ENCODE peak calls at places on chromosomes 2 and 18, in ten cellular contexts. V is OCI-LY7; T is A549; W is tibial nerve; N is naive thymus-derived CD4-positive, alpha-beta T cell; A is effector memory CD4-positive, alpha-beta T cell; H is heart right ventricle; P is upper lobe of right lung; M is colonic mucosa; G is cardiac muscle cell. U is an unnamed sample.

GRCh38 chr18:75474332-75474731 is 46.8 kb upstream of the SMIM21 start:
- DNase-seq in V (no peak), T (no peak), W (no peak), N (no peak), A (no peak), H (no peak), P (no peak), M (no peak), G (no peak), U (no peak)

GRCh38 chr2:99860720-99861375 is 281.5 kb downstream of the AFF3 start:
- DNase-seq in V (no peak), T (no peak), W (no peak), N (no peak), A (no peak), H (no peak), P (no peak), M (no peak), G (no peak), U (no peak)

GRCh38 chr18:74184875-74185274 is 36.6 kb downstream of the TIMM21 start:
- DNase-seq in V (no peak), T (no peak), W (no peak), N (no peak), A (no peak), H (no peak), P (no peak), M (no peak), G (no peak), U (no peak)

GRCh38 chr2:31287681-31288080 is 53.7 kb downstream of the EHD3 start:
- DNase-seq in V (no peak), T (no peak), W (no peak), N (no peak), A (no peak), H (no peak), P (no peak), M (no peak), G (peak; percentile 74), U (no peak)

GRCh38 chr2:23669413-23670244 is 257.3 kb downstream of the ATAD2B start:
- DNase-seq in V (no peak), T (no peak), W (peak; percentile 62), N (no peak), A (no peak), H (peak; percentile 84), P (peak; percentile 80), M (peak; percentile 29), G (peak; percentile 88), U (no peak)

GRCh38 chr2:68317971-68318685 is 1.6 kb downstream of the CNRIP1 start:
- DNase-seq in V (no peak), T (no peak), W (peak; percentile 24), N (no peak), A (no peak), H (peak; percentile 6), P (no peak), M (no peak), G (no peak), U (no peak)

GRCh38 chr2:24285484-24286152 is 74.7 kb downstream of the ITSN2 start:
- DNase-seq in V (no peak), T (no peak), W (no peak), N (no peak), A (no peak), H (no peak), P (no peak), M (no peak), G (no peak), U (no peak)

GRCh38 chr2:108074945-108075344 is 88.6 kb downstream of the SLC5A7 start:
- DNase-seq in V (no peak), T (no peak), W (no peak), N (no peak), A (no peak), H (no peak), P (no peak), M (no peak), G (no peak), U (no peak)

GRCh38 chr2:135825855-135826190 is 11.2 kb downstream of the LCT start:
- DNase-seq in V (no peak), T (no peak), W (no peak), N (no peak), A (no peak), H (no peak), P (no peak), M (no peak), G (no peak), U (no peak)

GRCh38 chr2:40653829-40654228 is 201.9 kb upstream of the SLC8A1 start:
- DNase-seq in V (no peak), T (no peak), W (no peak), N (no peak), A (no peak), H (no peak), P (no peak), M (no peak), G (no peak), U (no peak)

GRCh38 chr2:72278046-72278445 is 130.4 kb upstream of the CYP26B1 start:
- DNase-seq in V (no peak), T (no peak), W (no peak), N (no peak), A (no peak), H (no peak), P (no peak), M (no peak), G (peak; percentile 50), U (no peak)

GRCh38 chr18:47772374-47773248 is 157.8 kb downstream of the SMAD2 start:
- DNase-seq in V (peak; percentile 35), T (peak; percentile 39), W (no peak), N (no peak), A (peak; percentile 25), H (peak; percentile 23), P (peak; percentile 90), M (peak; percentile 81), G (peak; percentile 81), U (peak; percentile 61)

GRCh38 chr2:113848758-113849460 is 41.0 kb upstream of the ACTR3 start:
- DNase-seq in V (no peak), T (peak; percentile 25), W (no peak), N (no peak), A (no peak), H (no peak), P (no peak), M (no peak), G (no peak), U (no peak)

GRCh38 chr2:52594036-52594435 is 1173.6 kb upstream of the CHAC2 start:
- DNase-seq in V (no peak), T (no peak), W (no peak), N (no peak), A (no peak), H (no peak), P (no peak), M (no peak), G (no peak), U (no peak)

DNA sequence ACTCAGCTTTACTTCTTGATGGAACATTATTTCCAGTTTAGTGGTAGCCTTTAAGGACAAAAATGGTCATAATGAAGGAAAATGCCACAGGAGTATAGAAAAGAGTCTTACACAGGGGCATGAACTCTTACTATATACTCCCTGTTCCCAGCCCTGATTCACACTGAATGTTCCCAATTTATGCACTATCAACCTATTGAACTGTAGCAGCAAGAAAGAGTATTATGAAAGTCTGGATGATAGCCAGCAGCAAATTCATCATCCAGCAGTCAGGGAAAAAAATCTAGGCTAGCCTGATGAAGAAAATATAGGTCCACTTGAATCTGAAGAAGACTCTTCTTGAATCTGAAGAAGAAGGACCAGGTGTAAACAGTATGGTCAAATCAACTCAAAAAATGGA is 1170.2 kb upstream of the CHAC2 start:
- DNase-seq in V (no peak), T (no peak), W (no peak), N (no peak), A (no peak), H (no peak), P (no peak), M (no peak), G (no peak), U (no peak)
- H3K9me3 ChIP-seq in V (no peaks in the 10 kb centered on the region), T (no peaks in the 10 kb centered on the region), W (no peaks in the 10 kb centered on the region), N (no peaks in the 10 kb centered on the region), A (no peaks in the 10 kb centered on the region), H (no peaks in the 10 kb centered on the region), P (no peaks in the 10 kb centered on the region), M (no peaks in the 10 kb centered on the region), G (no peaks in the 10 kb centered on the region), U (no peaks in the 10 kb centered on the region)

DNA sequence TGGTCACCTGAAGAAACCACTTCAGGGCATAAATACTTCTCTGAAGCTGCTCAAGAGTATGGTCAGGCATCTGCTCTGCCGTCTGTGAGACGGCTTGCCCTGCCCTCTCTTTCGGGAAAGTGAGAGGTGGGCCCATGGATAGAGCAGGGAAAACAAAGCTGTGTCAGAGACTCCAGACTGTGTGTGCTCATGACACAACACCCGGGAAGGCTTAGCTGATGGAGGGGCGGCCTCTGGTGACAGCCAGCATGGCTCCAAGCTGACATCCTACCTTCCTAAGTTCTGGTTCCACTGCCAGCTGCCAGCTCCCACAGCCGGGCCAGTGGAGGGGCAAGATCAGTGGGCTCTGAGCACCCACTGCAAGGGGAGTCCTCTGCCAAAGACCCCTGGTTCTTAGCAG is 215.3 kb downstream of the ANKRD30B start:
- DNase-seq in V (no peak), T (no peak), W (no peak), N (no peak), A (no peak), H (no peak), P (no peak), M (no peak), G (no peak), U (no peak)
- H3K9me3 ChIP-seq in V (no peaks in the 10 kb centered on the region), T (no peaks in the 10 kb centered on the region), W (no peaks in the 10 kb centered on the region), N (no peaks in the 10 kb centered on the region), A (no peaks in the 10 kb centered on the region), H (no peaks in the 10 kb centered on the region), P (no peaks in the 10 kb centered on the region), M (no peaks in the 10 kb centered on the region), G (no peaks in the 10 kb centered on the region), U (no peaks in the 10 kb centered on the region)

GRCh38 chr2:16320716-16321115 is 344.9 kb downstream of the CYRIA start:
- DNase-seq in V (no peak), T (no peak), W (no peak), N (no peak), A (no peak), H (no peak), P (no peak), M (no peak), G (no peak), U (no peak)
- H3K9me3 ChIP-seq in V (no peaks in the 10 kb centered on the region), T (no peaks in the 10 kb centered on the region), W (no peaks in the 10 kb centered on the region), N (no peaks in the 10 kb centered on the region), A (no peaks in the 10 kb centered on the region), H (no peaks in the 10 kb centered on the region), P (no peaks in the 10 kb centered on the region), M (no peaks in the 10 kb centered on the region), G (no peaks in the 10 kb centered on the region), U (no peaks in the 10 kb centered on the region)

GRCh38 chr2:196128749-196129148 is 42.6 kb downstream of the STK17B start:
- DNase-seq in V (no peak), T (no peak), W (no peak), N (no peak), A (no peak), H (no peak), P (no peak), M (no peak), G (no peak), U (no peak)

GRCh38 chr2:196131384-196131861 is 40.0 kb downstream of the STK17B start:
- DNase-seq in V (peak; percentile 86), T (no peak), W (peak; percentile 48), N (no peak), A (peak; percentile 45), H (peak; percentile 16), P (no peak), M (peak; percentile 41), G (peak; percentile 27), U (peak; percentile 27)

GRCh38 chr2:196125596-196125995 is 45.8 kb downstream of the STK17B start:
- DNase-seq in V (no peak), T (no peak), W (no peak), N (no peak), A (no peak), H (peak; percentile 11), P (no peak), M (no peak), G (peak; percentile 36), U (no peak)

GRCh38 chr2:196131949-196132925 is 39.1 kb downstream of the STK17B start:
- DNase-seq in V (peak; percentile 61), T (no peak), W (no peak), N (no peak), A (peak; percentile 25), H (no peak), P (no peak), M (no peak), G (peak; percentile 30), U (no peak)

GRCh38 chr2:196130039-196130825 is 41.1 kb downstream of the STK17B start:
- DNase-seq in V (peak; percentile 48), T (no peak), W (no peak), N (no peak), A (no peak), H (no peak), P (no peak), M (no peak), G (no peak), U (no peak)
- H3K9me3 ChIP-seq in V (peaks cover 57% of the 10 kb centered on the region), T (peaks cover 26% of the 10 kb centered on the region), W (no peaks in the 10 kb centered on the region), N (peaks cover 52% of the 10 kb centered on the region), A (peaks cover 36% of the 10 kb centered on the region), H (peaks cover 60% of the 10 kb centered on the region), P (peaks cover 35% of the 10 kb centered on the region), M (peaks cover 7% of the 10 kb centered on the region), G (no peaks in the 10 kb centered on the region), U (peaks cover 3% of the 10 kb centered on the region)